ENCODE peak calls at places on chromosomes 12 and 14, in seven cellular contexts. One of them, this sample, is unnamed.

GRCh38 chr12:77339610-77340009 is 274.2 kb upstream of the E2F7 start:
- DNase-seq in DMS53: peak
- DNase-seq in activated naive CD4-positive, alpha-beta T cell: no peak
- DNase-seq in ELR: peak
- DNase-seq in activated T-helper 1 cell treated with anti-CD3 and anti-CD28 coated beads, Interleukin-12 subunit alpha, Interleukin-12 subunit beta, Interleukin-2, Interleukin-4 antibody, amounts not matched to agents 30 ng/mL and 10 ng/mL and 1 ng/mL, durations not matched to agents 14 hours and 24 hours and 36 hours: no peak
- DNase-seq in left ventricle myocardium inferior: no peak
- DNase-seq in body of pancreas: no peak
- DNase-seq in this sample: no peak

GRCh38 chr12:56880416-56881035 is 53.7 kb downstream of the SDR9C7 start:
- DNase-seq in activated naive CD4-positive, alpha-beta T cell: no peak
- DNase-seq in ELR: no peak
- DNase-seq in DMS53: no peak
- DNase-seq in left ventricle myocardium inferior: no peak
- DNase-seq in body of pancreas: no peak
- DNase-seq in activated T-helper 1 cell treated with anti-CD3 and anti-CD28 coated beads, Interleukin-12 subunit alpha, Interleukin-12 subunit beta, Interleukin-2, Interleukin-4 antibody, amounts not matched to agents 30 ng/mL and 10 ng/mL and 1 ng/mL, durations not matched to agents 14 hours and 24 hours and 36 hours: no peak
- DNase-seq in this sample: no peak

GRCh38 chr12:111529424-111530368 is 69.4 kb downstream of the ATXN2 start:
- DNase-seq in body of pancreas: peak
- DNase-seq in ELR: peak
- DNase-seq in left ventricle myocardium inferior: no peak
- DNase-seq in DMS53: peak
- DNase-seq in activated naive CD4-positive, alpha-beta T cell: peak
- DNase-seq in activated T-helper 1 cell treated with anti-CD3 and anti-CD28 coated beads, Interleukin-12 subunit alpha, Interleukin-12 subunit beta, Interleukin-2, Interleukin-4 antibody, amounts not matched to agents 30 ng/mL and 10 ng/mL and 1 ng/mL, durations not matched to agents 14 hours and 24 hours and 36 hours: peak
- DNase-seq in this sample: no peak

GRCh38 chr12:121128908-121129704 is 3.6 kb upstream of the P2RX7 start:
- DNase-seq in DMS53: peak
- DNase-seq in activated T-helper 1 cell treated with anti-CD3 and anti-CD28 coated beads, Interleukin-12 subunit alpha, Interleukin-12 subunit beta, Interleukin-2, Interleukin-4 antibody, amounts not matched to agents 30 ng/mL and 10 ng/mL and 1 ng/mL, durations not matched to agents 14 hours and 24 hours and 36 hours: peak
- DNase-seq in body of pancreas: peak
- DNase-seq in ELR: peak
- DNase-seq in activated naive CD4-positive, alpha-beta T cell: peak
- DNase-seq in left ventricle myocardium inferior: peak
- DNase-seq in this sample: peak

GRCh38 chr12:64110864-64111263 is 111.2 kb downstream of the KICS2 start:
- DNase-seq in DMS53: no peak
- DNase-seq in ELR: no peak
- DNase-seq in left ventricle myocardium inferior: no peak
- DNase-seq in activated naive CD4-positive, alpha-beta T cell: no peak
- DNase-seq in activated T-helper 1 cell treated with anti-CD3 and anti-CD28 coated beads, Interleukin-12 subunit alpha, Interleukin-12 subunit beta, Interleukin-2, Interleukin-4 antibody, amounts not matched to agents 30 ng/mL and 10 ng/mL and 1 ng/mL, durations not matched to agents 14 hours and 24 hours and 36 hours: no peak
- DNase-seq in body of pancreas: no peak
- DNase-seq in this sample: no peak

GRCh38 chr14:94501588-94502516 is 7.4 kb downstream of the SERPINA12 start:
- DNase-seq in DMS53: no peak
- DNase-seq in activated T-helper 1 cell treated with anti-CD3 and anti-CD28 coated beads, Interleukin-12 subunit alpha, Interleukin-12 subunit beta, Interleukin-2, Interleukin-4 antibody, amounts not matched to agents 30 ng/mL and 10 ng/mL and 1 ng/mL, durations not matched to agents 14 hours and 24 hours and 36 hours: no peak
- DNase-seq in activated naive CD4-positive, alpha-beta T cell: no peak
- DNase-seq in body of pancreas: no peak
- DNase-seq in left ventricle myocardium inferior: no peak
- DNase-seq in ELR: no peak
- DNase-seq in this sample: no peak

GRCh38 chr14:103436533-103436932 is 51.3 kb downstream of the MARK3 start:
- DNase-seq in activated T-helper 1 cell treated with anti-CD3 and anti-CD28 coated beads, Interleukin-12 subunit alpha, Interleukin-12 subunit beta, Interleukin-2, Interleukin-4 antibody, amounts not matched to agents 30 ng/mL and 10 ng/mL and 1 ng/mL, durations not matched to agents 14 hours and 24 hours and 36 hours: no peak
- DNase-seq in DMS53: no peak
- DNase-seq in activated naive CD4-positive, alpha-beta T cell: no peak
- DNase-seq in body of pancreas: no peak
- DNase-seq in left ventricle myocardium inferior: no peak
- DNase-seq in ELR: peak
- DNase-seq in this sample: no peak

GRCh38 chr12:57896437-57897201 is 44.7 kb upstream of the ATP23 start:
- DNase-seq in DMS53: peak
- DNase-seq in body of pancreas: peak
- DNase-seq in ELR: peak
- DNase-seq in activated naive CD4-positive, alpha-beta T cell: peak
- DNase-seq in activated T-helper 1 cell treated with anti-CD3 and anti-CD28 coated beads, Interleukin-12 subunit alpha, Interleukin-12 subunit beta, Interleukin-2, Interleukin-4 antibody, amounts not matched to agents 30 ng/mL and 10 ng/mL and 1 ng/mL, durations not matched to agents 14 hours and 24 hours and 36 hours: no peak
- DNase-seq in left ventricle myocardium inferior: peak
- DNase-seq in this sample: peak

GRCh38 chr14:66381765-66382164 is 104.4 kb upstream of the CCDC196 start:
- DNase-seq in body of pancreas: no peak
- DNase-seq in left ventricle myocardium inferior: no peak
- DNase-seq in activated naive CD4-positive, alpha-beta T cell: no peak
- DNase-seq in DMS53: no peak
- DNase-seq in ELR: no peak
- DNase-seq in activated T-helper 1 cell treated with anti-CD3 and anti-CD28 coated beads, Interleukin-12 subunit alpha, Interleukin-12 subunit beta, Interleukin-2, Interleukin-4 antibody, amounts not matched to agents 30 ng/mL and 10 ng/mL and 1 ng/mL, durations not matched to agents 14 hours and 24 hours and 36 hours: no peak
- DNase-seq in this sample: no peak

GRCh38 chr14:55120466-55121144 is 8.4 kb upstream of the LGALS3 start:
- DNase-seq in activated T-helper 1 cell treated with anti-CD3 and anti-CD28 coated beads, Interleukin-12 subunit alpha, Interleukin-12 subunit beta, Interleukin-2, Interleukin-4 antibody, amounts not matched to agents 30 ng/mL and 10 ng/mL and 1 ng/mL, durations not matched to agents 14 hours and 24 hours and 36 hours: no peak
- DNase-seq in activated naive CD4-positive, alpha-beta T cell: no peak
- DNase-seq in DMS53: no peak
- DNase-seq in ELR: no peak
- DNase-seq in left ventricle myocardium inferior: no peak
- DNase-seq in body of pancreas: no peak
- DNase-seq in this sample: no peak

GRCh38 chr14:80005561-80005960 is 205.7 kb downstream of the DIO2 start:
- DNase-seq in activated T-helper 1 cell treated with anti-CD3 and anti-CD28 coated beads, Interleukin-12 subunit alpha, Interleukin-12 subunit beta, Interleukin-2, Interleukin-4 antibody, amounts not matched to agents 30 ng/mL and 10 ng/mL and 1 ng/mL, durations not matched to agents 14 hours and 24 hours and 36 hours: no peak
- DNase-seq in activated naive CD4-positive, alpha-beta T cell: no peak
- DNase-seq in DMS53: no peak
- DNase-seq in body of pancreas: no peak
- DNase-seq in left ventricle myocardium inferior: no peak
- DNase-seq in ELR: no peak
- DNase-seq in this sample: no peak

GRCh38 chr12:48078901-48079300 is 27.0 kb downstream of the SENP1 start:
- DNase-seq in body of pancreas: no peak
- DNase-seq in activated T-helper 1 cell treated with anti-CD3 and anti-CD28 coated beads, Interleukin-12 subunit alpha, Interleukin-12 subunit beta, Interleukin-2, Interleukin-4 antibody, amounts not matched to agents 30 ng/mL and 10 ng/mL and 1 ng/mL, durations not matched to agents 14 hours and 24 hours and 36 hours: no peak
- DNase-seq in ELR: peak
- DNase-seq in DMS53: no peak
- DNase-seq in left ventricle myocardium inferior: no peak
- DNase-seq in activated naive CD4-positive, alpha-beta T cell: no peak
- DNase-seq in this sample: no peak

GRCh38 chr14:67270354-67270753 is 29.1 kb downstream of the PALS1 start:
- DNase-seq in ELR: no peak
- DNase-seq in activated naive CD4-positive, alpha-beta T cell: no peak
- DNase-seq in left ventricle myocardium inferior: no peak
- DNase-seq in activated T-helper 1 cell treated with anti-CD3 and anti-CD28 coated beads, Interleukin-12 subunit alpha, Interleukin-12 subunit beta, Interleukin-2, Interleukin-4 antibody, amounts not matched to agents 30 ng/mL and 10 ng/mL and 1 ng/mL, durations not matched to agents 14 hours and 24 hours and 36 hours: no peak
- DNase-seq in DMS53: no peak
- DNase-seq in body of pancreas: no peak
- DNase-seq in this sample: no peak

GRCh38 chr14:63178912-63179311 is 25.3 kb upstream of the RHOJ start:
- DNase-seq in ELR: peak
- DNase-seq in body of pancreas: no peak
- DNase-seq in activated T-helper 1 cell treated with anti-CD3 and anti-CD28 coated beads, Interleukin-12 subunit alpha, Interleukin-12 subunit beta, Interleukin-2, Interleukin-4 antibody, amounts not matched to agents 30 ng/mL and 10 ng/mL and 1 ng/mL, durations not matched to agents 14 hours and 24 hours and 36 hours: no peak
- DNase-seq in DMS53: no peak
- DNase-seq in activated naive CD4-positive, alpha-beta T cell: no peak
- DNase-seq in left ventricle myocardium inferior: no peak
- DNase-seq in this sample: no peak

GRCh38 chr12:38282886-38283285 is 33.7 kb upstream of the ALG10B start:
- DNase-seq in ELR: peak
- DNase-seq in body of pancreas: no peak
- DNase-seq in DMS53: peak
- DNase-seq in activated T-helper 1 cell treated with anti-CD3 and anti-CD28 coated beads, Interleukin-12 subunit alpha, Interleukin-12 subunit beta, Interleukin-2, Interleukin-4 antibody, amounts not matched to agents 30 ng/mL and 10 ng/mL and 1 ng/mL, durations not matched to agents 14 hours and 24 hours and 36 hours: no peak
- DNase-seq in activated naive CD4-positive, alpha-beta T cell: no peak
- DNase-seq in left ventricle myocardium inferior: no peak
- DNase-seq in this sample: no peak

GRCh38 chr12:77861317-77861716 is 30.6 kb downstream of the NAV3 start:
- DNase-seq in ELR: no peak
- DNase-seq in activated naive CD4-positive, alpha-beta T cell: no peak
- DNase-seq in activated T-helper 1 cell treated with anti-CD3 and anti-CD28 coated beads, Interleukin-12 subunit alpha, Interleukin-12 subunit beta, Interleukin-2, Interleukin-4 antibody, amounts not matched to agents 30 ng/mL and 10 ng/mL and 1 ng/mL, durations not matched to agents 14 hours and 24 hours and 36 hours: no peak
- DNase-seq in left ventricle myocardium inferior: no peak
- DNase-seq in body of pancreas: no peak
- DNase-seq in DMS53: no peak
- DNase-seq in this sample: no peak